ENCODE peak calls at places on chromosomes 6 and 20, in six cellular contexts. T, F, G, Z, Y and R are unnamed samples.

GRCh38 chr20:35630636-35631035 is 15.0 kb downstream of the SPAG4 start:
- DNase-seq in T (no peak), F (no peak), G (no peak), Z (no peak), Y (no peak), R (no peak)

GRCh38 chr6:16849280-16850210 is 88.3 kb upstream of the ATXN1 start:
- DNase-seq in T (no peak), F (no peak), G (peak), Z (peak), Y (no peak), R (no peak)

GRCh38 chr6:24332306-24332705 is 25.6 kb downstream of the DCDC2 start:
- DNase-seq in T (no peak), F (no peak), G (no peak), Z (peak), Y (no peak), R (no peak)

GRCh38 chr20:2123720-2124119 is 22.1 kb downstream of the STK35 start:
- DNase-seq in T (no peak), F (no peak), G (no peak), Z (no peak), Y (no peak), R (no peak)

GRCh38 chr20:47792021-47792618 is 6.8 kb upstream of the SULF2 start:
- DNase-seq in T (no peak), F (no peak), G (peak), Z (peak), Y (no peak), R (no peak)

GRCh38 chr6:69792292-69792691 is 4.5 kb downstream of the LMBRD1 start:
- DNase-seq in T (no peak), F (no peak), G (no peak), Z (no peak), Y (no peak), R (no peak)

GRCh38 chr6:135014353-135014832 is 40.2 kb downstream of the HBS1L start:
- DNase-seq in T (no peak), F (no peak), G (no peak), Z (no peak), Y (peak), R (peak)

GRCh38 chr6:74343804-74344203 is 647.8 kb downstream of the CD109 start:
- DNase-seq in T (no peak), F (no peak), G (peak), Z (peak), Y (no peak), R (no peak)

GRCh38 chr20:46689754-46690085 is 476 bp upstream of the TP53RK start:
- DNase-seq in T (no peak), F (no peak), G (no peak), Z (no peak), Y (no peak), R (no peak)

GRCh38 chr20:46683939-46684750 is 5.1 kb downstream of the TP53RK start:
- DNase-seq in T (peak), F (peak), G (peak), Z (peak), Y (no peak), R (no peak)

GRCh38 chr20:46688151-46689081 is 828 bp downstream of the TP53RK start:
- DNase-seq in T (no peak), F (no peak), G (peak), Z (peak), Y (no peak), R (no peak)

GRCh38 chr20:46690219-46691111 is 1.2 kb upstream of the TP53RK start:
- DNase-seq in T (no peak), F (no peak), G (peak), Z (peak), Y (no peak), R (no peak)

GRCh38 chr20:46689082-46689753 is at the start of gene TP53RK:
- DNase-seq in T (peak), F (peak), G (peak), Z (peak), Y (peak), R (peak)
- TF ChIP-seq CTCF in T (peak), F (peak), G (no peak), Z (peak), Y (no peak), R (no peak)

GRCh38 chr20:59042796-59043621 is 423 bp upstream of the PRELID3B start:
- DNase-seq in T (peak), F (peak), G (peak), Z (peak), Y (peak), R (peak)

GRCh38 chr20:59043698-59044097 is 1.1 kb upstream of the PRELID3B start:
- DNase-seq in T (no peak), F (no peak), G (peak), Z (no peak), Y (peak), R (no peak)

GRCh38 chr20:59040682-59041081 is 1.9 kb downstream of the PRELID3B start:
- DNase-seq in T (no peak), F (no peak), G (no peak), Z (no peak), Y (no peak), R (no peak)

GRCh38 chr20:59044295-59044694 is 1.7 kb upstream of the PRELID3B start:
- DNase-seq in T (no peak), F (no peak), G (no peak), Z (no peak), Y (no peak), R (no peak)

DNA sequence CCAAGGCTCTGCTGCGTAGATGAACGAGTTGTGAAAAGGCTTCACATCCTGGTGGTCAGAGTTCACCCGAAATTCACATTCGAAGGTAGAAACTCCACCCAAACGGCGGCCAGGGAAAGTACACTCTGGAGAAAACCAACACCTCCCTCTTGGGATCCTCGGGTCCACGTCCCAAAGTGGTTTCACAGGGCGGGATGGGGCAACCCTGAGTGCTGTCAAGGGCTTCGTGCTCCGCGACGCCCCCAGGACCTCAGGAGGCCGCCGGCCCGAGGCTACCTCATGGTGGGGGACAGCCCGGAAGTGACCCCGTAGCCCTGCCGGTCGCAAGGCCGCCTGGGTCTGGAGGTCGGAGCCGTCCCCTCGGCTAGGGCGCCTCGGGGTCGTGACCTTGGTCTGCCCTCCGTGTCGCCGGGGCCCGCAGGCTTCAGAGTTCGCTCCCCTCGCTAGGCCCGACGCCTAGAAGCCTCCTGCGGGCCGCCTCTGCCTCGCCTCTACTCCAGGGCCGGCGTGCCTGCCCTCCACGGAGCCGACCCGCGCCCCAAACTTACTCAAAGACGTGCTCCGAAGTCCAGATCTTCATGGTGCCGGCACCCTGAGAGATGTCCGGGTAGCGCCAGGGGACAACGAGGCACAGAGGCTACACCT is at the start of gene PRELID3B:
- DNase-seq in T (no peak), F (peak), G (peak), Z (peak), Y (no peak), R (peak)
- TF ChIP-seq CTCF in T (no peak), F (no peak), G (no peak), Z (no peak), Y (no peak), R (no peak)

GRCh38 chr6:1820714-1821113 is 211.0 kb downstream of the FOXC1 start:
- DNase-seq in T (no peak), F (no peak), G (no peak), Z (no peak), Y (no peak), R (no peak)
- TF ChIP-seq CTCF in T (no peak), F (no peak), G (no peak), Z (no peak), Y (no peak), R (no peak)

GRCh38 chr6:12601881-12602280 is 114.7 kb upstream of the PHACTR1 start:
- DNase-seq in T (no peak), F (no peak), G (no peak), Z (peak), Y (no peak), R (no peak)

GRCh38 chr6:12603711-12604049 is 112.9 kb upstream of the PHACTR1 start:
- DNase-seq in T (no peak), F (no peak), G (no peak), Z (no peak), Y (no peak), R (no peak)

GRCh38 chr6:12602342-12602741 is 114.2 kb upstream of the PHACTR1 start:
- DNase-seq in T (no peak), F (no peak), G (no peak), Z (no peak), Y (no peak), R (no peak)

GRCh38 chr6:12605888-12606345 is 110.7 kb upstream of the PHACTR1 start:
- DNase-seq in T (peak), F (peak), G (peak), Z (peak), Y (peak), R (no peak)

GRCh38 chr6:12602951-12603710 is 113.4 kb upstream of the PHACTR1 start:
- DNase-seq in T (no peak), F (no peak), G (peak), Z (peak), Y (no peak), R (no peak)
- TF ChIP-seq CTCF in T (peak), F (peak), G (peak), Z (peak), Y (no peak), R (peak)

GRCh38 chr6:87105823-87106222 is 10.9 kb upstream of the CGA start:
- DNase-seq in T (no peak), F (no peak), G (no peak), Z (peak), Y (no peak), R (no peak)

GRCh38 chr6:87100216-87100615 is 5.3 kb upstream of the CGA start:
- DNase-seq in T (no peak), F (no peak), G (no peak), Z (no peak), Y (no peak), R (no peak)

GRCh38 chr6:87103977-87104601 is 9.2 kb upstream of the CGA start:
- DNase-seq in T (no peak), F (no peak), G (no peak), Z (no peak), Y (peak), R (no peak)

GRCh38 chr6:87102296-87102695 is 7.4 kb upstream of the CGA start:
- DNase-seq in T (no peak), F (no peak), G (no peak), Z (no peak), Y (no peak), R (no peak)

DNA sequence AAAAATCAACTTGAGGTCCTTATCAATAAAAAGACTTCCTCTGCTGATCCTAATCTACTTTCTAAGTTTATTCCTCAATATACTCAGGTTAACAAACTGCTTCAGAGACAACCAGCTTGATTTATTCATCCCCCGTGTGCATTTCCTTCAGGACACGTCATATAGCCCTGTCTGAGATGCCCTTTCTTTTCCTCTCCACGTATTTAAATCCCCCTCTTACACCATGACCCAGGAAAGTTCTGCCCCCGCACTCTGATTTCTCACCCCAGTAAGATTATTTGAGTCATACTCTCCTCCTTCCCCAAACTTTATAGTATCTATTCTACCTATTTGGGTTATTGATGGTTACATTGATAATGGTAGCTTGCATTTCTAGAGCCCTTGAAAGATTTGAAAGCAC is 9.8 kb upstream of the CGA start:
- DNase-seq in T (no peak), F (no peak), G (no peak), Z (no peak), Y (peak), R (no peak)
- TF ChIP-seq CTCF in T (no peak), F (no peak), G (no peak), Z (no peak), Y (no peak), R (no peak)

DNA sequence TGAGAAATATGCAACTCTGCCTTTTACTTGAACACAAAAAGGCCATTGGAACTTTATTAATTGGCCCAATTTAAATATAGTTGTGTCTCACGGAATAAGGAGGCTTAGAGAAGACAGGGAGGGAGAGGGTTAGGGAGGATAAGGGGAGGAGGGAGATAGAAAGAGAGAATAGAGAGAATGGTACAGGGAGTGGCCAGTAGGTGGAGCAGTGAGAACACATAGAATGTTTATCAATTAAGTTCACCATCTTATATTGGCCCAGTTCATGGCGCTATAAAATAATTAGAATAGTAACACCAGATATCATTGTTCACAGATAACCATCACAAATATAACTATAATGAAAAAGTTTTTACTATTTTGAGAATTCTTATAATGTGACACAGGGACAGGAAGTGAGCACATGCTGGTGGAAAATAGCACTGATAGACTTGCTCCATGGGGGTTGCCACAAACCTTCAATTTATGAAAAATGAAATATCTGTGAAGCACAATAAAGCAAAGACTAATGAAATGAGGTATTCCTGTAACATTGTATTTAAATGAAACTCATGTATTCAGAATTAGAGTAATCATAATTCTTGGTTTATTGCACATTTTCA is 374.1 kb upstream of the MANEA start:
- DNase-seq in T (peak), F (peak), G (peak), Z (peak), Y (peak), R (peak)
- TF ChIP-seq CTCF in T (peak), F (peak), G (peak), Z (peak), Y (peak), R (peak)

GRCh38 chr6:140052757-140053729 is 678.6 kb upstream of the CITED2 start:
- DNase-seq in T (no peak), F (peak), G (peak), Z (peak), Y (no peak), R (no peak)
- TF ChIP-seq CTCF in T (peak), F (peak), G (peak), Z (peak), Y (no peak), R (peak)

DNA sequence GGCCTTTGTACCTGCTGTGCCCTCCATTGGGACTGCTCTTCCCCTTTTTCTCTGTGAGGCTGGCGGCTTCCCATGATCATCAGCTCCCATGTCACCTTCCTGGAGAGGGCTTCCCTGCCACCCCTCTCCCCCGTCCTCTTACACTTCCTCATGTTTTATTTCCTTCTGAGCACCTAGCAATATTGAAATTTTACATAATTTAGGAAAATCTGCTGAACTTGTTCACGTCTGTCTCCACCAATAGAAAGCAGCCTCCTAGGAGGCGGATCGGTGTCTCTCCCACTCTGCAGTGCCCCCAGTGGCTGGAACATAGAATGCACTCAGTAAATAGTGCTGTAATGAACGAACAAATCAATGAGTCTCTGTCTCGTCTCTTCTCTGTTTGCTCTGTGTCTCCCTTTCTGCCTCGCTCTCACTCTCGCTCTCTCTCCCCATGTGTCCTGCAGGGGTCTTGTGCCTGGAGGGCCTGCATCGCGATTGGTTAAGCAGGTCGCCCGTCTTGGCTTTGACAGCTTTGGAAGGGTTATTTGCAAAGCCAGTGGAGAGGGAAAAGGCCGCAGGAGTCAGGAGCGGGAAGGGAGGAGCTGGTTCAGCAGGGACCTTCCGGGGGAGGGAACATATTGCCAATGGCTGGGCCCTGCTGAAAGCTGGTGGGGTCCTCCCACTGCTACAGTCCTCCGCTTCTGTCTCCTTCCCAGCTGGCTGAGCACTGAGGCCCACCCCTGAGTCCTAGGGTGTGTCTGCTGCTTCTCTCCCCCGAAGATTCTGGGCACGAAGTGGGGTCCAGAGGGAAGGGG is 12.1 kb upstream of the OCSTAMP start:
- DNase-seq in T (peak), F (peak), G (peak), Z (peak), Y (peak), R (peak)
- TF ChIP-seq CTCF in T (peak), F (peak), G (peak), Z (peak), Y (peak), R (peak)

DNA sequence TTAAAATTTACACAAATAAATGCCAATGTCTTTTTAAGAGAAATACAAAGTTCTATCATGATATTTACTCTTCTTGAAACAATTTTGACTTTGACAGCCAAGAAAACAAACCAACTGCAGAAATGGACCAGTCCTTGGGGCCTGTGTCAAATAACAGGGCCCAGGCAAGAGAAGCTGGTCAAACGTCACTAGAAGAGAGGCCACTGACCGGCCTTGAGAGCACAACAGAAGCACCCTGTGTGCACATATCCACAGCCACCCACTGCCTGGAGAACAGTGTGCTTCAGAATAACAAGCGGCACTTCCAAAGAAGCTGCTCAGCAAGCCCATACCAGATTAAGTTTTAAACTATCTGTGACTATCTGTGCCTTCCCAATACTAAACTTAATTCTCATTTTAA is 14.8 kb downstream of the APMAP start:
- DNase-seq in T (no peak), F (no peak), G (no peak), Z (no peak), Y (no peak), R (no peak)
- TF ChIP-seq CTCF in T (no peak), F (no peak), G (no peak), Z (no peak), Y (no peak), R (no peak)

DNA sequence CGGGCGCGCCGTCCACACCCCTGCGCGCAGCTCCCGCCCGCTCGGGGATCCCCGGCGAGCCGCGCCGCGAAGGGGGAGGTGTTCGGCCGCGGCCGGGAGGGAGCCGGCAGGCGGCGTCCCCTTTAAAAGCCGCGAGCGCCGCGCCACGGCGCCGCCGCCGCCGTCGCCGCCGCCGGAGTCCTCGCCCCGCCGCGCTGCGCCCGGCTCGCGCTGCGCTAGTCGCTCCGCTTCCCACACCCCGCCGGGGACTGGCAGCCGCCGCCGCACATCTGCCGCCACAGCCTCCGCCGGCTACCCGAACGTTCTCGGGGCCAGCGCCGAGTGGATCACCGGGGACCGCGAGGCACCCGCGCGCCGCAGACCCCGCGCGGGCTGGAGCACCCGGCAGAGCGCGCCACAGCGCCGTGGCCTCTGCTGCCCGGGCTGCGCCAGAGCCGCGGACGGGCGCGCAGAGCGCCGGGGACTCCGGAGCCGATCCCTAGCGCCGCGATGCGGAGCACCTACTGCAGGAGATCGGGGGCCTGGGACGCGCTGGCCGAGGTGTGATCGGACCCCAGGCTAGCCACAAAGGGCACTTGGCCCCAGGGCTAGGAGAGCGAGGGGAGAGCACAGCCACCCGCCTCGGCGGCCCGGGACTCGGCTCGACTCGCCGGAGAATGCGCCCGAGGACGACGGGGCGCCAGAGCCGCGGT is at the start of gene BMP2:
- DNase-seq in T (peak), F (peak), G (peak), Z (peak), Y (peak), R (peak)
- TF ChIP-seq CTCF in T (no peak), F (no peak), G (no peak), Z (no peak), Y (no peak), R (no peak)